ENCODE peak calls at places on chromosomes 2 and 18, in eight cellular contexts. W is stimulated activated CD4-positive, alpha-beta T cell treated with anti-CD3 and anti-CD28 coated beads, Interleukin-15, amount 100 ng/mL, for 24 hours; D is hypothalamus; X is NCI-H345; V is RWPE1; K is AML-193; O is GM12891; A is NCI-H510A. I is an unnamed sample.

GRCh38 chr2:177275041-177275440 is 10.5 kb upstream of the NFE2L2 start:
- DNase-seq in W (no peak), D (no peak), X (no peak), V (no peak), K (no peak), O (no peak), A (no peak), I (no peak)

GRCh38 chr18:70491734-70492348 is 203.0 kb downstream of the SOCS6 start:
- DNase-seq in W (peak; percentile 74), D (peak; percentile 28), X (peak; percentile 41), V (peak; percentile 15), K (peak; percentile 51), O (peak; percentile 14), A (no peak), I (peak; percentile 58)

GRCh38 chr18:48951448-48952286 is 902 bp upstream of the SMAD7 start:
- DNase-seq in W (peak; percentile 82), D (peak; percentile 80), X (peak; percentile 85), V (peak; percentile 61), K (peak; percentile 70), O (peak; percentile 79), A (peak; percentile 65), I (peak; percentile 88)

GRCh38 chr2:64819774-64820688 is 166.3 kb upstream of the SERTAD2 start:
- DNase-seq in W (peak; percentile 60), D (no peak), X (no peak), V (no peak), K (no peak), O (peak; percentile 38), A (no peak), I (no peak)

GRCh38 chr2:96329416-96329815 is 4.3 kb downstream of the ITPRIPL1 start:
- DNase-seq in W (no peak), D (no peak), X (no peak), V (no peak), K (peak; percentile 52), O (no peak), A (no peak), I (no peak)

GRCh38 chr2:88545118-88545517 is 82.1 kb downstream of the EIF2AK3 start:
- DNase-seq in W (no peak), D (no peak), X (no peak), V (peak; percentile 55), K (no peak), O (no peak), A (no peak), I (no peak)

GRCh38 chr2:109736177-109736827 is 57.8 kb upstream of the RGPD5 start:
- DNase-seq in W (peak; percentile 25), D (peak; percentile 8), X (peak; percentile 35), V (peak; percentile 50), K (peak; percentile 22), O (no peak), A (no peak), I (peak; percentile 75)

GRCh38 chr2:31903109-31903780 is 107.6 kb downstream of the MEMO1 start:
- DNase-seq in W (no peak), D (no peak), X (no peak), V (no peak), K (no peak), O (no peak), A (no peak), I (no peak)

GRCh38 chr2:54604771-54605350 is 118.6 kb upstream of the EML6 start:
- DNase-seq in W (peak; percentile 53), D (no peak), X (no peak), V (no peak), K (no peak), O (no peak), A (no peak), I (no peak)

GRCh38 chr2:6213056-6213780 is 521.0 kb downstream of the SOX11 start:
- DNase-seq in W (no peak), D (no peak), X (no peak), V (no peak), K (no peak), O (no peak), A (no peak), I (no peak)

GRCh38 chr18:12305930-12306629 is 2.0 kb upstream of the TUBB6 start:
- DNase-seq in W (no peak), D (no peak), X (no peak), V (no peak), K (no peak), O (no peak), A (no peak), I (peak; percentile 60)

GRCh38 chr2:119338826-119339561 is 27.6 kb downstream of the C2orf76 start:
- DNase-seq in W (peak; percentile 21), D (no peak), X (no peak), V (no peak), K (peak; percentile 66), O (peak; percentile 53), A (no peak), I (no peak)

GRCh38 chr2:133957724-133958123 is 296.1 kb upstream of the MGAT5 start:
- DNase-seq in W (no peak), D (no peak), X (no peak), V (no peak), K (no peak), O (no peak), A (no peak), I (no peak)

GRCh38 chr2:34143149-34143548 is 544.0 kb upstream of the FAM98A start:
- DNase-seq in W (no peak), D (no peak), X (no peak), V (no peak), K (no peak), O (no peak), A (no peak), I (no peak)

GRCh38 chr2:177147093-177147694 is 65.4 kb upstream of the HNRNPA3 start:
- DNase-seq in W (no peak), D (no peak), X (peak; percentile 62), V (peak; percentile 56), K (peak; percentile 80), O (no peak), A (no peak), I (no peak)

GRCh38 chr2:13669607-13670006 is 952.9 kb downstream of the TRIB2 start:
- DNase-seq in W (no peak), D (no peak), X (no peak), V (no peak), K (no peak), O (no peak), A (no peak), I (no peak)

GRCh38 chr2:10977003-10977402 is 65.3 kb downstream of the KCNF1 start:
- DNase-seq in W (no peak), D (no peak), X (no peak), V (no peak), K (no peak), O (no peak), A (no peak), I (peak; percentile 28)

GRCh38 chr2:109020217-109020637 is 31.2 kb upstream of the EDAR start:
- DNase-seq in W (no peak), D (no peak), X (no peak), V (no peak), K (no peak), O (no peak), A (no peak), I (no peak)

GRCh38 chr2:117858892-117859531 is 44.5 kb downstream of the DDX18 start:
- DNase-seq in W (no peak), D (no peak), X (no peak), V (no peak), K (no peak), O (no peak), A (peak; percentile 10), I (no peak)

GRCh38 chr2:101430161-101430560 is 42.9 kb upstream of the CREG2 start:
- DNase-seq in W (no peak), D (no peak), X (no peak), V (no peak), K (no peak), O (no peak), A (no peak), I (no peak)

GRCh38 chr18:22838221-22838620 is 94.9 kb upstream of the RBBP8 start:
- DNase-seq in W (no peak), D (no peak), X (no peak), V (no peak), K (no peak), O (no peak), A (no peak), I (no peak)

GRCh38 chr2:84532291-84532690 is 16.0 kb downstream of the DNAH6 start:
- DNase-seq in W (no peak), D (no peak), X (no peak), V (no peak), K (no peak), O (no peak), A (no peak), I (no peak)

GRCh38 chr18:79496237-79496977 is 100.7 kb downstream of the NFATC1 start:
- DNase-seq in W (no peak), D (no peak), X (no peak), V (no peak), K (no peak), O (no peak), A (no peak), I (peak; percentile 46)

GRCh38 chr2:219567131-219567530 is 4.2 kb downstream of the OBSL1 start:
- DNase-seq in W (no peak), D (no peak), X (no peak), V (no peak), K (no peak), O (no peak), A (no peak), I (no peak)

GRCh38 chr2:196983934-196984333 is 57.4 kb upstream of the PGAP1 start:
- DNase-seq in W (no peak), D (no peak), X (no peak), V (no peak), K (peak; percentile 96), O (no peak), A (no peak), I (no peak)

GRCh38 chr18:12657849-12658829 is at the start of gene SPIRE1:
- DNase-seq in W (peak; percentile 55), D (peak; percentile 59), X (peak; percentile 75), V (peak; percentile 64), K (no peak), O (peak; percentile 37), A (peak; percentile 39), I (peak; percentile 90)

GRCh38 chr18:45782662-45783061 is 42.8 kb upstream of the SIGLEC15 start:
- DNase-seq in W (no peak), D (no peak), X (no peak), V (no peak), K (no peak), O (no peak), A (no peak), I (no peak)

GRCh38 chr2:62801814-62802524 is 96.5 kb downstream of the EHBP1 start:
- DNase-seq in W (no peak), D (no peak), X (no peak), V (no peak), K (no peak), O (no peak), A (no peak), I (no peak)

GRCh38 chr2:9809064-9809356 is 34.3 kb upstream of the TAF1B start:
- DNase-seq in W (no peak), D (no peak), X (peak; percentile 42), V (peak; percentile 59), K (no peak), O (no peak), A (peak; percentile 88), I (no peak)

GRCh38 chr2:239595711-239596110 is 194.9 kb upstream of the HDAC4 start:
- DNase-seq in W (no peak), D (no peak), X (no peak), V (no peak), K (no peak), O (no peak), A (no peak), I (peak; percentile 35)

I was measured in tibial artery.